ENCODE peak calls at places on chromosomes 11 and 22, in ten cellular contexts. B is colonic mucosa; N is CD8-positive, alpha-beta T cell; Q is HCT116; L is neural progenitor cell; D is cardiac muscle cell; U is adipocyte; Y is IMR-90; C is lung; M is heart right ventricle. X is an unnamed sample. For H3K36me3, the result is how much of the 10 kb centered on the place peaks cover.

GRCh38 chr22:27113211-27114030 is 456.0 kb downstream of the MIAT start:
- DNase-seq in B (peak), N (no peak), Q (peak), L (no peak), D (peak), U (peak), Y (peak), C (peak), M (no peak), X (no peak)

GRCh38 chr22:34105461-34106062 is 185.3 kb upstream of the LARGE1 start:
- DNase-seq in B (peak), N (no peak), Q (no peak), L (peak), D (no peak), U (peak), Y (no peak), C (peak), M (peak), X (no peak)

GRCh38 chr22:49365191-49365837 is 462.4 kb downstream of the BRD1 start:
- DNase-seq in B (peak), N (no peak), Q (no peak), L (no peak), D (no peak), U (no peak), Y (no peak), C (peak), M (no peak), X (no peak)

GRCh38 chr11:113006916-113007445 is 45.8 kb downstream of the NCAM1 start:
- DNase-seq in B (no peak), N (no peak), Q (no peak), L (peak), D (peak), U (no peak), Y (no peak), C (no peak), M (no peak), X (no peak)

GRCh38 chr22:28402539-28402938 is 277.1 kb downstream of the TTC28 start:
- DNase-seq in B (no peak), N (no peak), Q (no peak), L (no peak), D (no peak), U (no peak), Y (no peak), C (no peak), M (no peak), X (no peak)

GRCh38 chr11:118605116-118605867 is 2.1 kb upstream of the PHLDB1 start:
- DNase-seq in B (peak), N (no peak), Q (no peak), L (peak), D (peak), U (peak), Y (peak), C (peak), M (peak), X (no peak)

GRCh38 chr11:124277809-124278208 is 21.6 kb downstream of the OR8G5 start:
- DNase-seq in B (no peak), N (no peak), Q (no peak), L (peak), D (no peak), U (no peak), Y (no peak), C (no peak), M (no peak), X (no peak)

GRCh38 chr11:131683666-131684065 is 313.3 kb downstream of the NTM start:
- DNase-seq in B (no peak), N (no peak), Q (no peak), L (no peak), D (no peak), U (no peak), Y (no peak), C (no peak), M (no peak), X (no peak)

GRCh38 chr11:128492461-128492860 is 94.9 kb downstream of the ETS1 start:
- DNase-seq in B (no peak), N (no peak), Q (no peak), L (no peak), D (peak), U (no peak), Y (peak), C (no peak), M (no peak), X (no peak)

GRCh38 chr11:10892250-10892649 is 34.4 kb upstream of the ZBED5 start:
- DNase-seq in B (no peak), N (no peak), Q (no peak), L (no peak), D (no peak), U (no peak), Y (no peak), C (no peak), M (no peak), X (no peak)

GRCh38 chr11:107259826-107260225 is 197.8 kb downstream of the CWF19L2 start:
- DNase-seq in B (no peak), N (no peak), Q (no peak), L (no peak), D (no peak), U (no peak), Y (no peak), C (no peak), M (no peak), X (no peak)

GRCh38 chr11:8720868-8721739 is 38.5 kb downstream of the RPL27A start:
- DNase-seq in B (peak), N (no peak), Q (peak), L (peak), D (no peak), U (no peak), Y (no peak), C (peak), M (no peak), X (no peak)

GRCh38 chr11:92447586-92447985 is 223.0 kb downstream of the FAT3 start:
- DNase-seq in B (no peak), N (no peak), Q (no peak), L (no peak), D (no peak), U (no peak), Y (no peak), C (no peak), M (no peak), X (no peak)

GRCh38 chr11:14672635-14673034 is 29.0 kb downstream of the PDE3B start:
- DNase-seq in B (no peak), N (no peak), Q (no peak), L (no peak), D (no peak), U (peak), Y (peak), C (no peak), M (no peak), X (no peak)

GRCh38 chr11:128956401-128957203 is 13.9 kb upstream of the TP53AIP1 start:
- DNase-seq in B (peak), N (no peak), Q (peak), L (peak), D (peak), U (peak), Y (peak), C (no peak), M (no peak), X (no peak)

GRCh38 chr11:35260342-35260985 is 121.5 kb downstream of the CD44 start:
- DNase-seq in B (no peak), N (no peak), Q (no peak), L (no peak), D (peak), U (peak), Y (peak), C (no peak), M (no peak), X (no peak)

GRCh38 chr11:124078591-124078990 is 36.7 kb upstream of the VWA5A start:
- DNase-seq in B (no peak), N (no peak), Q (no peak), L (no peak), D (no peak), U (no peak), Y (no peak), C (no peak), M (no peak), X (no peak)

GRCh38 chr11:25529572-25529971 is 802.4 kb upstream of the ANO3 start:
- DNase-seq in B (no peak), N (no peak), Q (no peak), L (no peak), D (no peak), U (no peak), Y (no peak), C (no peak), M (no peak), X (no peak)

GRCh38 chr22:43110927-43111623 is 525 bp downstream of the BIK start:
- DNase-seq in B (peak), N (peak), Q (no peak), L (peak), D (no peak), U (peak), Y (no peak), C (peak), M (peak), X (peak)

GRCh38 chr11:133845413-133845812 is at the start of gene SPATA19:
- DNase-seq in B (no peak), N (no peak), Q (no peak), L (no peak), D (no peak), U (no peak), Y (no peak), C (peak), M (no peak), X (no peak)

DNA sequence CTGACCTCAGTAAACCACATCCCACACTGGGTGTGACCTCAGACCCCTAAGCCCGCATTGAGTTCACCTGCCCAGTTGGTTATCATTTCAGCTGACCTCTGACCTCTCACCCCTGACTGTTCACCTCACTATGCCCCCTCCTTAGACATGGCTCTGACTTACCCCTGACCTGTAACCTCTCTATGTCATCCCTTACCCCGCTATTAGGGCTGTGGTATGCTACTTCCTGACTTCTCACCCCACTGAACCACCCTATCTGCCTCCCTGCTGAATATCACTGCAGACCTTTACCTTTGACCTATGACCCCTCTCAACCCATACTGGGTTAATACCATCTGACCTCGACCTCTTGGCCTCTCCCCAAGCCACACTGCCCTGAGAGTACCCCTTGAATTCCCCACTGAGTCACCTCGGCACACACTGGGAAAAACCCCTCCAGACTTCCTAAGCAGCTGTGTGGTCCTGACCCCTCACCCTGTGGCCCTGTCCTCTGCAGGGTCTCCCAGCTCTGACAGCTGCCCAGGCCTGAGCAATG is 8.3 kb downstream of the PLCB3 start:
- DNase-seq in B (no peak), N (no peak), Q (no peak), L (no peak), D (no peak), U (no peak), Y (no peak), C (no peak), M (no peak), X (no peak)
- H3K36me3 ChIP-seq in B (under half), N (under half), Q (under half), L (under half), D (under half), U (half or more), Y (half or more), C (under half), M (under half), X (under half)

GRCh38 chr22:21865041-21865440 is 2.4 kb downstream of the MAPK1 start:
- DNase-seq in B (peak), N (no peak), Q (no peak), L (no peak), D (peak), U (peak), Y (peak), C (peak), M (no peak), X (no peak)
- H3K4me3 ChIP-seq in B (no peak), N (no peak), Q (no peak), L (peak), D (peak), U (peak), Y (no peak), C (no peak), M (no peak), X (peak)

DNA sequence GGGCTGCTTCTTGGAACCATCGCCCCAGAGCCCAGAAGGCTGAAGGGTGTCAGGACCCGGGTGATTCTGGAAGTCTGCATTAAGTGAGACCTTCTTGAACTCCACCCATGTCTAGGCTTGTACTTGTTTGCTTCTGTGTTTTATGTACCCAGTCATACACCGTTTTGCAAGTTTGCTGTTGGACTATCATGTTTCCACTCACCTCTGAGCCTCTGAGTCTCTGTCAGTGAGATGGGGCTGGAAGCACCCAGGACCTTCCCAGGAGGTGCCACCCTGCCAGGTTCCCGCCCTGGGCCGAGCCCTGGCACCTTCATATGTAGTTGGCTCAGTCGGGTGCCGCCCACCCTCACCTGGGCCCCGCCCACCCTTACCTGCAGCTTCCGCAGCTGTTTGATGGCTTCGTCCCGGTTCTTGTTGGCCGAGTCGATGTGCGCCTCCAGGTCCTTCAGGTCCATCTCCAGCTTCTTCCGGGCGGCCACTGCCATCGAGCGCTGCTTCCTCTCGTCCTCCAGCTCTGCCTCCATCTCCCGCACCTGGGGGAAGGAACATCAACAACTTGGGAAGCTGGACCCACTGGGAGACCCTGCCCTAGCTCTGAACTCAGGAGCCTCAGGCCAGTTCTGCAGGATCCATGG is 35.1 kb downstream of the APOL1 start:
- DNase-seq in B (no peak), N (no peak), Q (no peak), L (no peak), D (no peak), U (no peak), Y (no peak), C (no peak), M (no peak), X (no peak)
- H3K36me3 ChIP-seq in B (half or more), N (half or more), Q (half or more), L (under half), D (half or more), U (half or more), Y (half or more), C (half or more), M (under half), X (half or more)

GRCh38 chr11:111574373-111575230 is 27.6 kb upstream of the SIK2 start:
- DNase-seq in B (no peak), N (no peak), Q (no peak), L (no peak), D (no peak), U (no peak), Y (no peak), C (no peak), M (no peak), X (no peak)
- H3K4me3 ChIP-seq in B (no peak), N (no peak), Q (no peak), L (no peak), D (no peak), U (peak), Y (no peak), C (no peak), M (peak), X (no peak)

DNA sequence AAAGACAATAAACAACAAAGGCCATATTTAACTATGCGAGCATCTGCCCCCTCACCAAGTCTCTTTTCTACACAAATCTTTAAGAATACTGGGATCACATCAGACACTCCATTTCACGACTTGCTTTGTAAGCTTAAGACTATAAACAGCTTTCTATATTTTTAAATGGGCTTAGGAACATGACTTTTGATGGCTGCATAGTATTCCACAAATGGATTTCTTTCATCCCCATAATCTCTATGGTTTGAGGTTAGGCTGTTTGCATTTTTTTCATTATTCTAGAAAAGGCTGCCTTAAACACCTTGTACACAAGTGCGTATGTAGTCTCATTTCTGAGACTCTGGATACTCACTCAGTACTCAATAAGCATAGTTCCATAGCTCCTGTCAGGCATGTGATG is 52.8 kb downstream of the DGCR2 start:
- DNase-seq in B (no peak), N (no peak), Q (no peak), L (no peak), D (no peak), U (no peak), Y (no peak), C (no peak), M (no peak), X (no peak)
- H3K36me3 ChIP-seq in B (under half), N (under half), Q (under half), L (under half), D (under half), U (under half), Y (under half), C (under half), M (under half), X (under half)

DNA sequence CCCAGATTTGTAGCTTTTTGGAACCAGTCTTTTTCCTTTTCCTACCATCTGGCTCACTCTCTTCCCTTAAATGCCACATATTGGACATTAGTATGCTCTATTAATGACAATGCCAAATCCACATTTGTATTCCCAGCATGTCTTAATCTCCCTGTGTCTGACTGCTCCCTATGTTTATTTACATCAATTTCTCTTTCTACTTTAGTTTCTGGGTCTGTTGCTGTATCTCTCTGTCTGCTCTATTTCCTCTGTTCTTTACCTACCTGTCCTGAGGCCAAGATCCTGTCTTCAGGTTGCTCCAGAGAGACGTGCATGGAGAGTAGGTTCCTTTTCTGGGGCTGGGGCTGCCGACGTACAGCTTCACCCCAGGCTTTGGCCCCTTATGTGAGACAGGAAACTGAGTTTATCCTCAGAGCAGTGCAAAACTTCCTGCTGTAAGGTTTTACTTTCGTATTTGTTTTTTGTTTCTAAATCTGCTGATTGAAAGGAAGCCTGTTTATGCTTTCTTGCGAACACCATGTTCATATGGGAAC is 25.6 kb downstream of the OR2AG2 start:
- DNase-seq in B (peak), N (no peak), Q (no peak), L (no peak), D (peak), U (no peak), Y (no peak), C (no peak), M (no peak), X (peak)
- H3K4me3 ChIP-seq in B (peak), N (peak), Q (no peak), L (no peak), D (no peak), U (peak), Y (no peak), C (peak), M (peak), X (peak)